ENCODE peak calls at places on chromosomes 13 and 19, in six cellular contexts. One of them, this sample, is unnamed.

GRCh38 chr13:92175330-92175729 is 776.9 kb downstream of the GPC5 start:
- DNase-seq in lower lobe of right lung: no peak
- DNase-seq in fibroblast of mammary gland: peak
- DNase-seq in esophagus squamous epithelium: no peak
- DNase-seq in cardiac muscle cell: peak
- DNase-seq in right atrium auricular region: no peak
- DNase-seq in this sample: peak

GRCh38 chr19:16661480-16662034 is 618 bp downstream of the TMEM38A start:
- DNase-seq in fibroblast of mammary gland: no peak
- DNase-seq in lower lobe of right lung: peak
- DNase-seq in cardiac muscle cell: peak
- DNase-seq in esophagus squamous epithelium: no peak
- DNase-seq in right atrium auricular region: peak
- DNase-seq in this sample: peak

GRCh38 chr13:38637576-38637975 is 49.3 kb upstream of the FREM2 start:
- DNase-seq in esophagus squamous epithelium: no peak
- DNase-seq in lower lobe of right lung: no peak
- DNase-seq in right atrium auricular region: no peak
- DNase-seq in cardiac muscle cell: no peak
- DNase-seq in fibroblast of mammary gland: no peak
- DNase-seq in this sample: no peak

GRCh38 chr13:110454227-110454859 is 107.2 kb downstream of the RAB20 start:
- DNase-seq in lower lobe of right lung: no peak
- DNase-seq in fibroblast of mammary gland: no peak
- DNase-seq in esophagus squamous epithelium: no peak
- DNase-seq in right atrium auricular region: no peak
- DNase-seq in cardiac muscle cell: no peak
- DNase-seq in this sample: no peak

GRCh38 chr13:31119966-31120733 is 41.6 kb downstream of the HSPH1 start:
- DNase-seq in cardiac muscle cell: no peak
- DNase-seq in right atrium auricular region: no peak
- DNase-seq in lower lobe of right lung: no peak
- DNase-seq in esophagus squamous epithelium: no peak
- DNase-seq in fibroblast of mammary gland: peak
- DNase-seq in this sample: peak

GRCh38 chr13:98657506-98658085 is 80.7 kb upstream of the STK24 start:
- DNase-seq in cardiac muscle cell: no peak
- DNase-seq in right atrium auricular region: no peak
- DNase-seq in esophagus squamous epithelium: no peak
- DNase-seq in fibroblast of mammary gland: peak
- DNase-seq in lower lobe of right lung: no peak
- DNase-seq in this sample: no peak

GRCh38 chr19:38394488-38394887 is 6.0 kb downstream of the SPRED3 start:
- DNase-seq in fibroblast of mammary gland: peak
- DNase-seq in right atrium auricular region: no peak
- DNase-seq in lower lobe of right lung: no peak
- DNase-seq in esophagus squamous epithelium: no peak
- DNase-seq in cardiac muscle cell: peak
- DNase-seq in this sample: no peak

GRCh38 chr19:5578094-5578846 is 10.5 kb upstream of the TINCR start:
- DNase-seq in fibroblast of mammary gland: peak
- DNase-seq in esophagus squamous epithelium: no peak
- DNase-seq in right atrium auricular region: no peak
- DNase-seq in cardiac muscle cell: peak
- DNase-seq in lower lobe of right lung: peak
- DNase-seq in this sample: peak

GRCh38 chr13:98452851-98453250 is 124.1 kb downstream of the STK24 start:
- DNase-seq in esophagus squamous epithelium: no peak
- DNase-seq in lower lobe of right lung: no peak
- DNase-seq in fibroblast of mammary gland: no peak
- DNase-seq in right atrium auricular region: no peak
- DNase-seq in cardiac muscle cell: no peak
- DNase-seq in this sample: no peak

GRCh38 chr19:41951686-41952172 is 7.4 kb downstream of the RABAC1 start:
- DNase-seq in esophagus squamous epithelium: no peak
- DNase-seq in cardiac muscle cell: peak
- DNase-seq in lower lobe of right lung: peak
- DNase-seq in fibroblast of mammary gland: peak
- DNase-seq in right atrium auricular region: peak
- DNase-seq in this sample: peak

GRCh38 chr19:10112895-10113591 is 1.6 kb downstream of the P2RY11 start:
- DNase-seq in lower lobe of right lung: peak
- DNase-seq in right atrium auricular region: no peak
- DNase-seq in esophagus squamous epithelium: no peak
- DNase-seq in fibroblast of mammary gland: peak
- DNase-seq in cardiac muscle cell: peak
- DNase-seq in this sample: peak

GRCh38 chr19:39321832-39322176 is 1.1 kb upstream of the LRFN1 start:
- DNase-seq in cardiac muscle cell: no peak
- DNase-seq in fibroblast of mammary gland: no peak
- DNase-seq in lower lobe of right lung: no peak
- DNase-seq in esophagus squamous epithelium: no peak
- DNase-seq in right atrium auricular region: no peak
- DNase-seq in this sample: no peak

GRCh38 chr13:46469064-46469463 is 82.0 kb upstream of the RUBCNL start:
- DNase-seq in fibroblast of mammary gland: peak
- DNase-seq in right atrium auricular region: no peak
- DNase-seq in lower lobe of right lung: no peak
- DNase-seq in esophagus squamous epithelium: no peak
- DNase-seq in cardiac muscle cell: no peak
- DNase-seq in this sample: peak

GRCh38 chr13:30466841-30467252 is 1.1 kb upstream of the HMGB1 start:
- DNase-seq in cardiac muscle cell: no peak
- DNase-seq in fibroblast of mammary gland: peak
- DNase-seq in lower lobe of right lung: no peak
- DNase-seq in esophagus squamous epithelium: no peak
- DNase-seq in right atrium auricular region: no peak
- DNase-seq in this sample: no peak

GRCh38 chr19:57363734-57364181 is 407 bp downstream of the TRAPPC2B start:
- DNase-seq in lower lobe of right lung: no peak
- DNase-seq in cardiac muscle cell: peak
- DNase-seq in right atrium auricular region: no peak
- DNase-seq in esophagus squamous epithelium: no peak
- DNase-seq in fibroblast of mammary gland: peak
- DNase-seq in this sample: no peak

GRCh38 chr13:30804474-30804873 is 69.1 kb downstream of the ALOX5AP start:
- DNase-seq in lower lobe of right lung: no peak
- DNase-seq in right atrium auricular region: peak
- DNase-seq in esophagus squamous epithelium: no peak
- DNase-seq in fibroblast of mammary gland: no peak
- DNase-seq in cardiac muscle cell: no peak
- DNase-seq in this sample: peak

GRCh38 chr13:73065665-73066350 is 7.0 kb downstream of the KLF5 start:
- DNase-seq in right atrium auricular region: no peak
- DNase-seq in lower lobe of right lung: no peak
- DNase-seq in fibroblast of mammary gland: no peak
- DNase-seq in esophagus squamous epithelium: no peak
- DNase-seq in cardiac muscle cell: no peak
- DNase-seq in this sample: no peak

GRCh38 chr19:10289167-10289835 is 451 bp upstream of the ICAM5 start:
- DNase-seq in fibroblast of mammary gland: peak
- DNase-seq in right atrium auricular region: no peak
- DNase-seq in cardiac muscle cell: peak
- DNase-seq in lower lobe of right lung: peak
- DNase-seq in esophagus squamous epithelium: no peak
- DNase-seq in this sample: no peak

GRCh38 chr13:34749046-34749445 is 193.0 kb upstream of the NBEA start:
- DNase-seq in lower lobe of right lung: no peak
- DNase-seq in fibroblast of mammary gland: no peak
- DNase-seq in cardiac muscle cell: no peak
- DNase-seq in esophagus squamous epithelium: no peak
- DNase-seq in right atrium auricular region: no peak
- DNase-seq in this sample: no peak

GRCh38 chr19:47109541-47110375 is 3.8 kb downstream of the ZC3H4 start:
- DNase-seq in lower lobe of right lung: no peak
- DNase-seq in fibroblast of mammary gland: peak
- DNase-seq in esophagus squamous epithelium: no peak
- DNase-seq in right atrium auricular region: no peak
- DNase-seq in cardiac muscle cell: no peak
- DNase-seq in this sample: peak

GRCh38 chr19:5306531-5306930 is 34.1 kb downstream of the PTPRS start:
- DNase-seq in esophagus squamous epithelium: no peak
- DNase-seq in right atrium auricular region: no peak
- DNase-seq in lower lobe of right lung: no peak
- DNase-seq in cardiac muscle cell: no peak
- DNase-seq in fibroblast of mammary gland: no peak
- DNase-seq in this sample: no peak

GRCh38 chr19:38977445-38978314 is 2.1 kb upstream of the FBXO17 start:
- DNase-seq in esophagus squamous epithelium: no peak
- DNase-seq in right atrium auricular region: no peak
- DNase-seq in fibroblast of mammary gland: no peak
- DNase-seq in lower lobe of right lung: no peak
- DNase-seq in cardiac muscle cell: no peak
- DNase-seq in this sample: no peak

GRCh38 chr13:59483441-59484116 is 680.1 kb downstream of the DIAPH3 start:
- DNase-seq in fibroblast of mammary gland: no peak
- DNase-seq in lower lobe of right lung: no peak
- DNase-seq in right atrium auricular region: no peak
- DNase-seq in esophagus squamous epithelium: no peak
- DNase-seq in cardiac muscle cell: peak
- DNase-seq in this sample: peak

GRCh38 chr13:49997935-49998334 is 1.1 kb downstream of the TRIM13 start:
- DNase-seq in cardiac muscle cell: no peak
- DNase-seq in fibroblast of mammary gland: peak
- DNase-seq in right atrium auricular region: no peak
- DNase-seq in esophagus squamous epithelium: no peak
- DNase-seq in lower lobe of right lung: no peak
- DNase-seq in this sample: peak

GRCh38 chr13:92377396-92377795 is 849.2 kb upstream of the GPC6 start:
- DNase-seq in cardiac muscle cell: no peak
- DNase-seq in fibroblast of mammary gland: no peak
- DNase-seq in right atrium auricular region: no peak
- DNase-seq in esophagus squamous epithelium: no peak
- DNase-seq in lower lobe of right lung: no peak
- DNase-seq in this sample: no peak

GRCh38 chr13:102400619-102401125 is 1.2 kb downstream of the FGF14 start:
- DNase-seq in lower lobe of right lung: peak
- DNase-seq in right atrium auricular region: peak
- DNase-seq in esophagus squamous epithelium: no peak
- DNase-seq in cardiac muscle cell: no peak
- DNase-seq in fibroblast of mammary gland: peak
- DNase-seq in this sample: no peak

GRCh38 chr19:53157601-53158000 is 1.3 kb downstream of the ZNF347 start:
- DNase-seq in cardiac muscle cell: peak
- DNase-seq in right atrium auricular region: no peak
- DNase-seq in esophagus squamous epithelium: no peak
- DNase-seq in fibroblast of mammary gland: peak
- DNase-seq in lower lobe of right lung: no peak
- DNase-seq in this sample: peak

GRCh38 chr13:111326621-111326965 is 6.2 kb downstream of the TEX29 start:
- DNase-seq in esophagus squamous epithelium: no peak
- DNase-seq in cardiac muscle cell: no peak
- DNase-seq in lower lobe of right lung: no peak
- DNase-seq in fibroblast of mammary gland: no peak
- DNase-seq in right atrium auricular region: no peak
- DNase-seq in this sample: no peak

GRCh38 chr13:93814658-93815057 is 588.1 kb downstream of the GPC6 start:
- DNase-seq in esophagus squamous epithelium: no peak
- DNase-seq in lower lobe of right lung: no peak
- DNase-seq in cardiac muscle cell: no peak
- DNase-seq in right atrium auricular region: no peak
- DNase-seq in fibroblast of mammary gland: no peak
- DNase-seq in this sample: no peak

DNA sequence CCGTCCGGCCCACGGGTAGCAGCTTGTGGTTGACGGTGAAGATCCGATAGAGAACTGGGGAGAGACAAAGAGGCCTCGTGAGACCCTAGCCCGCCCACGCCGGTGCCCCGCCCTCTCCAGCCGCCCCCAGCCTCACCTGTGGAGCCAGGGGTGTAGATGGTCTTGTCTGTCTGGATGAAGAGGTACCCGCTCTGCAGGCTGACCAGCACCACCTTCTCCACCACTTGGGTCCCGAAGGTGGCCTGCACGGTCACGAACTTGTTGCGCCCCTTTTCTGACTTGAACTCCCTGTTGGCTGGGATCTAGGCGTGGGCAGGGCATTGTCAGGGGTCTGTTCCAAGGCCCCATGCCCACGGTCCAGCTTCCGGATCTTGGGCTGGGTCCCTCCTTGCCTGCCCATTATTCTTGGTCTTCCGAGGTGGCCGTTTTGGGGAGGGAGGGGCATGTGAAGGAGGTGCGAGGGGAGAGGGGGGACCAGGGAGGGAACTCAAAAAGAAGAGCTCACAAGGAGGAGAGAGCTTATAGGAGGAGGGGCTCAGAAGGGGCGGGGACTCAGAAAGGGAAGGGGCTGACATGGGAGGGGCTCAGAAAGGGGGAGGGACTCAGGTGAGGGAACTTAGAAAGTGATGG is 2.2 kb downstream of the C3 start:
- DNase-seq in cardiac muscle cell: no peak
- DNase-seq in esophagus squamous epithelium: no peak
- DNase-seq in right atrium auricular region: no peak
- DNase-seq in fibroblast of mammary gland: no peak
- DNase-seq in lower lobe of right lung: no peak
- DNase-seq in this sample: no peak
- H3K4me3 ChIP-seq in cardiac muscle cell: no peak
- H3K4me3 ChIP-seq in esophagus squamous epithelium: no peak
- H3K4me3 ChIP-seq in right atrium auricular region: no peak
- H3K4me3 ChIP-seq in fibroblast of mammary gland: no peak
- H3K4me3 ChIP-seq in lower lobe of right lung: peak
- H3K4me3 ChIP-seq in this sample: no peak

DNA sequence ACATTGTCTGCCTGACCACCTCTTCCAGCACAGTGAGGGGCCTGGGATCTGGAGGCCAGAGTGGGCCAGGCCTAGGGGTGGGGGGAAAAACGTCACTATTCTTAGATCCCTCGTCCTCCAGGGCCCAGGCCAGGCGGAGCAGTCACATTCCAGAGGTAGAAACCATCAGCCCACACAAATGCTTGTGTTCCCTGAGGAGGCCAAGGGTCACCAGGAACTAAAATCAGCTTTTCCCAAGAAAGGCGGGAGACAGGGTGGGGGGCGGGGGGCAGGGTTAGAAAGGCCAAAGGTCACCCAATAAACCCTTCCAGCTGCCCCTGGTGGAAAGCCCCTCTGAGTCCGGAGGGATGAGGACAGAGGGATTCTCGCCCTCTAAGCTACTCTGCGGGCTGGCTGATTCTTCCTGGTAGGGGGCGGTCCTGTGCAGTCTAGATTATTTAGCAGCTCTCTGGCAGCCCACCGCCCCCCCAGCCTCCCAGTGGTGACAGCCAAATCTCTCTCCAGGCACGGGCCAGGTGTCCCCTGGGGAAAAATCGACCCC is 23.5 kb upstream of the CCL25 start:
- DNase-seq in right atrium auricular region: no peak
- DNase-seq in esophagus squamous epithelium: no peak
- DNase-seq in lower lobe of right lung: no peak
- DNase-seq in fibroblast of mammary gland: peak
- DNase-seq in cardiac muscle cell: peak
- DNase-seq in this sample: peak
- TF ChIP-seq CTCF in right atrium auricular region: no peak
- TF ChIP-seq CTCF in esophagus squamous epithelium: no peak
- TF ChIP-seq CTCF in lower lobe of right lung: no peak
- TF ChIP-seq CTCF in fibroblast of mammary gland: no peak
- TF ChIP-seq CTCF in cardiac muscle cell: no peak
- TF ChIP-seq CTCF in this sample: no peak

GRCh38 chr13:88704600-88705275 is 1033.6 kb downstream of the SLITRK5 start:
- DNase-seq in fibroblast of mammary gland: no peak
- DNase-seq in lower lobe of right lung: no peak
- DNase-seq in right atrium auricular region: no peak
- DNase-seq in cardiac muscle cell: peak
- DNase-seq in esophagus squamous epithelium: no peak
- DNase-seq in this sample: no peak
- H3K4me3 ChIP-seq in fibroblast of mammary gland: no peak
- H3K4me3 ChIP-seq in lower lobe of right lung: peak
- H3K4me3 ChIP-seq in right atrium auricular region: no peak
- H3K4me3 ChIP-seq in cardiac muscle cell: no peak
- H3K4me3 ChIP-seq in esophagus squamous epithelium: peak
- H3K4me3 ChIP-seq in this sample: no peak

GRCh38 chr13:60755380-60756163 is 358.6 kb downstream of the TDRD3 start:
- DNase-seq in fibroblast of mammary gland: no peak
- DNase-seq in right atrium auricular region: no peak
- DNase-seq in lower lobe of right lung: no peak
- DNase-seq in cardiac muscle cell: peak
- DNase-seq in esophagus squamous epithelium: no peak
- DNase-seq in this sample: no peak
- TF ChIP-seq CTCF in fibroblast of mammary gland: no peak
- TF ChIP-seq CTCF in right atrium auricular region: no peak
- TF ChIP-seq CTCF in lower lobe of right lung: no peak
- TF ChIP-seq CTCF in cardiac muscle cell: no peak
- TF ChIP-seq CTCF in esophagus squamous epithelium: no peak
- TF ChIP-seq CTCF in this sample: no peak